ENCODE peak calls at places on chromosomes 7 and 10, in six cellular contexts. V, Y, O, A, T and S are unnamed samples.

GRCh38 chr10:63071145-63071544 is 62.0 kb upstream of the NRBF2 start:
- DNase-seq in V (no peak), Y (no peak), O (no peak), A (no peak), T (no peak), S (no peak)

GRCh38 chr10:114470956-114471905 is 66.9 kb upstream of the AFAP1L2 start:
- DNase-seq in V (peak), Y (peak), O (peak), A (peak), T (peak), S (peak)

GRCh38 chr10:87675396-87676376 is 16.0 kb downstream of the PAPSS2 start:
- DNase-seq in V (no peak), Y (no peak), O (no peak), A (peak), T (peak), S (no peak)

GRCh38 chr10:75448166-75448565 is 16.7 kb downstream of the LRMDA start:
- DNase-seq in V (no peak), Y (no peak), O (no peak), A (no peak), T (no peak), S (no peak)

GRCh38 chr10:33265621-33266020 is 68.8 kb downstream of the NRP1 start:
- DNase-seq in V (no peak), Y (no peak), O (no peak), A (no peak), T (no peak), S (no peak)

GRCh38 chr7:25802057-25802456 is 349.9 kb upstream of the NFE2L3 start:
- DNase-seq in V (no peak), Y (no peak), O (no peak), A (no peak), T (no peak), S (no peak)

GRCh38 chr7:137704723-137705122 is 142.1 kb downstream of the DGKI start:
- DNase-seq in V (no peak), Y (no peak), O (no peak), A (no peak), T (no peak), S (no peak)

GRCh38 chr10:5317547-5318107 is 47.1 kb upstream of the UCN3 start:
- DNase-seq in V (no peak), Y (no peak), O (no peak), A (peak), T (no peak), S (peak)

GRCh38 chr10:17335065-17335464 is 107.0 kb downstream of the VIM start:
- DNase-seq in V (no peak), Y (no peak), O (no peak), A (no peak), T (peak), S (no peak)

GRCh38 chr10:114103286-114103685 is 59.6 kb downstream of the ADRB1 start:
- DNase-seq in V (peak), Y (peak), O (peak), A (peak), T (peak), S (no peak)